ENCODE peak calls at places on chromosome 11, in ten cellular contexts. Z, G, T, P, U, H, W, B, N and R are unnamed samples.

GRCh38 chr11:22778642-22779041 is 51.0 kb downstream of the SVIP start:
- DNase-seq in Z (no peak), G (no peak), T (no peak), P (no peak), U (no peak), H (no peak), W (no peak), B (no peak), N (no peak), R (peak)

GRCh38 chr11:73760066-73760679 is 701 bp downstream of the RAB6A start:
- DNase-seq in Z (no peak), G (peak), T (peak), P (peak), U (no peak), H (peak), W (no peak), B (peak), N (no peak), R (no peak)

GRCh38 chr11:10925149-10925926 is 67.5 kb upstream of the ZBED5 start:
- DNase-seq in Z (no peak), G (no peak), T (no peak), P (no peak), U (no peak), H (no peak), W (no peak), B (no peak), N (no peak), R (no peak)

GRCh38 chr11:58998480-58999290 is 59.4 kb downstream of the GLYATL1 start:
- DNase-seq in Z (no peak), G (no peak), T (no peak), P (no peak), U (no peak), H (no peak), W (no peak), B (no peak), N (no peak), R (no peak)

GRCh38 chr11:2298795-2299747 is 2.6 kb downstream of the C11orf21 start:
- DNase-seq in Z (no peak), G (peak), T (peak), P (peak), U (no peak), H (peak), W (no peak), B (peak), N (no peak), R (no peak)

GRCh38 chr11:66142370-66143263 is 72.5 kb downstream of the PACS1 start:
- DNase-seq in Z (no peak), G (no peak), T (peak), P (peak), U (no peak), H (peak), W (no peak), B (no peak), N (no peak), R (no peak)

GRCh38 chr11:71183878-71184277 is 68.5 kb downstream of the SHANK2 start:
- DNase-seq in Z (no peak), G (no peak), T (no peak), P (no peak), U (no peak), H (no peak), W (no peak), B (no peak), N (no peak), R (no peak)

GRCh38 chr11:66739983-66740382 is 11.0 kb upstream of the SPTBN2 start:
- DNase-seq in Z (no peak), G (no peak), T (no peak), P (no peak), U (no peak), H (no peak), W (no peak), B (no peak), N (no peak), R (no peak)

GRCh38 chr11:83241291-83241946 is 44.7 kb downstream of the CCDC90B start:
- DNase-seq in Z (no peak), G (peak), T (peak), P (peak), U (no peak), H (peak), W (peak), B (no peak), N (no peak), R (no peak)

GRCh38 chr11:112363527-112363926 is 102.9 kb upstream of the PLET1 start:
- DNase-seq in Z (no peak), G (no peak), T (no peak), P (no peak), U (no peak), H (peak), W (peak), B (no peak), N (no peak), R (no peak)

GRCh38 chr11:44708063-44708462 is 18.7 kb upstream of the TSPAN18 start:
- DNase-seq in Z (no peak), G (no peak), T (no peak), P (no peak), U (no peak), H (no peak), W (no peak), B (no peak), N (no peak), R (no peak)

GRCh38 chr11:64566042-64566914 is 24.7 kb upstream of the SLC22A12 start:
- DNase-seq in Z (no peak), G (peak), T (peak), P (peak), U (peak), H (peak), W (peak), B (no peak), N (peak), R (no peak)

GRCh38 chr11:71542856-71543743 is 5.1 kb upstream of the KRTAP5-9 start:
- DNase-seq in Z (no peak), G (no peak), T (no peak), P (no peak), U (no peak), H (no peak), W (no peak), B (no peak), N (no peak), R (no peak)

GRCh38 chr11:81987829-81988472 is 745.7 kb downstream of the FAM181B start:
- DNase-seq in Z (no peak), G (no peak), T (no peak), P (no peak), U (no peak), H (peak), W (peak), B (no peak), N (no peak), R (no peak)

GRCh38 chr11:65903068-65903481 is 2.9 kb upstream of the FOSL1 start:
- DNase-seq in Z (no peak), G (no peak), T (peak), P (peak), U (no peak), H (peak), W (no peak), B (no peak), N (no peak), R (no peak)

GRCh38 chr11:1770528-1770927 is 6.8 kb upstream of the CTSD start:
- DNase-seq in Z (no peak), G (no peak), T (no peak), P (no peak), U (no peak), H (no peak), W (no peak), B (no peak), N (no peak), R (no peak)

GRCh38 chr11:75352417-75353206 is 1.2 kb upstream of the ARRB1 start:
- DNase-seq in Z (no peak), G (peak), T (no peak), P (no peak), U (no peak), H (no peak), W (no peak), B (no peak), N (no peak), R (no peak)

GRCh38 chr11:115272925-115273324 is 231.3 kb downstream of the CADM1 start:
- DNase-seq in Z (no peak), G (no peak), T (no peak), P (no peak), U (no peak), H (no peak), W (no peak), B (no peak), N (no peak), R (no peak)

GRCh38 chr11:77687088-77687487 is 49.5 kb upstream of the CLNS1A start:
- DNase-seq in Z (no peak), G (no peak), T (no peak), P (no peak), U (no peak), H (no peak), W (no peak), B (no peak), N (no peak), R (no peak)

GRCh38 chr11:70717961-70718595 is 319.7 kb downstream of the CTTN start:
- DNase-seq in Z (no peak), G (no peak), T (no peak), P (no peak), U (no peak), H (peak), W (no peak), B (no peak), N (no peak), R (no peak)

GRCh38 chr11:3684787-3685186 is 13.6 kb upstream of the CHRNA10 start:
- DNase-seq in Z (no peak), G (no peak), T (no peak), P (no peak), U (no peak), H (no peak), W (no peak), B (no peak), N (no peak), R (no peak)

GRCh38 chr11:1564535-1565172 is 7.4 kb downstream of the DUSP8 start:
- DNase-seq in Z (no peak), G (no peak), T (no peak), P (no peak), U (no peak), H (peak), W (peak), B (no peak), N (peak), R (peak)

GRCh38 chr11:73236879-73237278 is 18.8 kb downstream of the P2RY2 start:
- DNase-seq in Z (no peak), G (peak), T (peak), P (peak), U (no peak), H (peak), W (no peak), B (no peak), N (no peak), R (no peak)

GRCh38 chr11:119742263-119742861 is 13.4 kb upstream of the NECTIN1 start:
- DNase-seq in Z (no peak), G (no peak), T (no peak), P (no peak), U (no peak), H (peak), W (no peak), B (no peak), N (peak), R (no peak)

GRCh38 chr11:124674571-124674970 is 867 bp downstream of the SPA17 start:
- DNase-seq in Z (no peak), G (no peak), T (no peak), P (peak), U (no peak), H (no peak), W (no peak), B (no peak), N (no peak), R (no peak)

GRCh38 chr11:45982656-45983470 is 60.4 kb downstream of the LARGE2 start:
- DNase-seq in Z (no peak), G (no peak), T (peak), P (no peak), U (no peak), H (peak), W (peak), B (no peak), N (peak), R (no peak)

GRCh38 chr11:111269146-111269868 is 23.8 kb downstream of the POU2AF2 start:
- DNase-seq in Z (no peak), G (no peak), T (no peak), P (no peak), U (no peak), H (no peak), W (no peak), B (no peak), N (no peak), R (no peak)

GRCh38 chr11:13016415-13016814 is 7.3 kb downstream of the RASSF10 start:
- DNase-seq in Z (no peak), G (no peak), T (no peak), P (no peak), U (no peak), H (no peak), W (no peak), B (no peak), N (no peak), R (no peak)

GRCh38 chr11:14414470-14415461 is 55.8 kb upstream of the RRAS2 start:
- DNase-seq in Z (peak), G (peak), T (no peak), P (no peak), U (peak), H (no peak), W (no peak), B (peak), N (no peak), R (no peak)

GRCh38 chr11:65491614-65492386 is 7.0 kb upstream of the MALAT1 start:
- DNase-seq in Z (no peak), G (no peak), T (no peak), P (peak), U (no peak), H (peak), W (peak), B (no peak), N (no peak), R (peak)

GRCh38 chr11:35494966-35495365 is 30.4 kb downstream of the PAMR1 start:
- DNase-seq in Z (no peak), G (no peak), T (no peak), P (no peak), U (no peak), H (no peak), W (no peak), B (no peak), N (no peak), R (no peak)

GRCh38 chr11:122189259-122189658 is 73.2 kb upstream of the BLID start:
- DNase-seq in Z (no peak), G (no peak), T (peak), P (peak), U (no peak), H (peak), W (peak), B (no peak), N (no peak), R (no peak)